ENCODE peak calls at places on chromosomes 11 and 22, in seven cellular contexts. U is tibial artery, C is ovary, Q is Kasumi-1, H is lower leg skin, J is dorsolateral prefrontal cortex, G is hepatic stellate cell. B is an unnamed sample.

GRCh38 chr11:69243496-69244200 is 50.3 kb upstream of the MYEOV start:
- DNase-seq in U (no peak), C (no peak), Q (no peak), H (peak; percentile 66), J (no peak), G (no peak), B (no peak)

GRCh38 chr11:67006029-67006884 is 16.7 kb upstream of the SYT12 start:
- DNase-seq in U (peak; percentile 35), C (no peak), Q (no peak), H (no peak), J (peak; percentile 51), G (peak; percentile 52), B (no peak)

GRCh38 chr22:38110863-38111852 is 674 bp upstream of the BAIAP2L2 start:
- DNase-seq in U (no peak), C (no peak), Q (no peak), H (no peak), J (no peak), G (no peak), B (no peak)

GRCh38 chr11:80155412-80156017 is 714.7 kb upstream of the TENM4 start:
- DNase-seq in U (no peak), C (no peak), Q (peak; percentile 25), H (no peak), J (no peak), G (peak; percentile 16), B (no peak)

GRCh38 chr11:61092908-61093763 is 9.2 kb upstream of the CD5 start:
- DNase-seq in U (no peak), C (no peak), Q (no peak), H (no peak), J (no peak), G (no peak), B (no peak)

GRCh38 chr11:15179167-15179566 is 64.4 kb downstream of the INSC start:
- DNase-seq in U (no peak), C (no peak), Q (no peak), H (no peak), J (no peak), G (no peak), B (no peak)

GRCh38 chr11:111541209-111542061 is 915 bp downstream of the LAYN start:
- DNase-seq in U (peak; percentile 48), C (peak; percentile 83), Q (no peak), H (peak; percentile 87), J (peak; percentile 24), G (peak; percentile 74), B (no peak)

GRCh38 chr11:59879534-59879933 is 952 bp downstream of the OOSP3 start:
- DNase-seq in U (no peak), C (no peak), Q (no peak), H (no peak), J (no peak), G (no peak), B (no peak)

GRCh38 chr22:22168190-22168940 is 76.2 kb upstream of the VPREB1 start:
- DNase-seq in U (no peak), C (no peak), Q (no peak), H (no peak), J (no peak), G (no peak), B (no peak)

GRCh38 chr11:67435031-67435726 is 2.3 kb downstream of the PTPRCAP start:
- DNase-seq in U (no peak), C (no peak), Q (no peak), H (no peak), J (no peak), G (no peak), B (no peak)

GRCh38 chr11:117634756-117635593 is 162.0 kb downstream of the DSCAML1 start:
- DNase-seq in U (no peak), C (no peak), Q (no peak), H (no peak), J (peak; percentile 25), G (no peak), B (no peak)

GRCh38 chr22:32836286-32836859 is 34.9 kb downstream of the TIMP3 start:
- DNase-seq in U (no peak), C (no peak), Q (peak; percentile 14), H (no peak), J (no peak), G (no peak), B (no peak)

GRCh38 chr22:31947296-31947695 is 3.0 kb downstream of the YWHAH start:
- DNase-seq in U (no peak), C (no peak), Q (peak; percentile 65), H (no peak), J (no peak), G (no peak), B (no peak)

GRCh38 chr11:4068962-4069361 is 25.6 kb upstream of the RRM1 start:
- DNase-seq in U (no peak), C (no peak), Q (peak; percentile 49), H (no peak), J (no peak), G (no peak), B (no peak)

GRCh38 chr11:94662065-94662779 is 95.1 kb downstream of the PIWIL4 start:
- DNase-seq in U (no peak), C (no peak), Q (no peak), H (no peak), J (no peak), G (no peak), B (no peak)

GRCh38 chr22:46697811-46698515 is 40.1 kb downstream of the CERK start:
- DNase-seq in U (no peak), C (no peak), Q (no peak), H (no peak), J (no peak), G (no peak), B (no peak)

B was measured in anterior cingulate cortex.